ENCODE peak calls at places on chromosomes 1 and 21, in ten cellular contexts. One of them, this sample, is unnamed.

GRCh38 chr1:202005958-202006357 is 4.4 kb upstream of the ELF3 start:
- DNase-seq in Caco-2: peak
- DNase-seq in GM23338: peak
- DNase-seq in AG09309: no peak
- DNase-seq in HCT116: no peak
- DNase-seq in progenitor cell of endocrine pancreas: no peak
- DNase-seq in GM20000: no peak
- DNase-seq in GM10248: no peak
- DNase-seq in brain microvascular endothelial cell: no peak
- DNase-seq in thoracic aorta: no peak
- DNase-seq in this sample: no peak

GRCh38 chr1:166083887-166084286 is 82.9 kb downstream of the FAM78B start:
- DNase-seq in brain microvascular endothelial cell: no peak
- DNase-seq in thoracic aorta: no peak
- DNase-seq in progenitor cell of endocrine pancreas: no peak
- DNase-seq in HCT116: no peak
- DNase-seq in GM23338: no peak
- DNase-seq in GM10248: no peak
- DNase-seq in Caco-2: no peak
- DNase-seq in GM20000: no peak
- DNase-seq in AG09309: no peak
- DNase-seq in this sample: peak

GRCh38 chr1:39230261-39231190 is 26.0 kb downstream of the MACF1 start:
- DNase-seq in GM10248: peak
- DNase-seq in GM20000: peak
- DNase-seq in AG09309: no peak
- DNase-seq in thoracic aorta: no peak
- DNase-seq in HCT116: no peak
- DNase-seq in progenitor cell of endocrine pancreas: no peak
- DNase-seq in GM23338: peak
- DNase-seq in brain microvascular endothelial cell: no peak
- DNase-seq in Caco-2: no peak
- DNase-seq in this sample: peak

GRCh38 chr1:168531605-168532345 is 12.0 kb downstream of the XCL2 start:
- DNase-seq in AG09309: no peak
- DNase-seq in thoracic aorta: no peak
- DNase-seq in Caco-2: no peak
- DNase-seq in GM10248: no peak
- DNase-seq in GM23338: no peak
- DNase-seq in brain microvascular endothelial cell: no peak
- DNase-seq in HCT116: no peak
- DNase-seq in GM20000: no peak
- DNase-seq in progenitor cell of endocrine pancreas: no peak
- DNase-seq in this sample: no peak

GRCh38 chr1:151458936-151459330 is 361 bp downstream of the POGZ start:
- DNase-seq in GM10248: peak
- DNase-seq in GM23338: peak
- DNase-seq in HCT116: peak
- DNase-seq in AG09309: no peak
- DNase-seq in Caco-2: peak
- DNase-seq in brain microvascular endothelial cell: peak
- DNase-seq in thoracic aorta: no peak
- DNase-seq in GM20000: peak
- DNase-seq in progenitor cell of endocrine pancreas: peak
- DNase-seq in this sample: no peak

GRCh38 chr1:3898994-3899775 is 887 bp downstream of the C1orf174 start:
- DNase-seq in thoracic aorta: no peak
- DNase-seq in AG09309: no peak
- DNase-seq in GM23338: peak
- DNase-seq in progenitor cell of endocrine pancreas: no peak
- DNase-seq in HCT116: no peak
- DNase-seq in brain microvascular endothelial cell: no peak
- DNase-seq in GM20000: no peak
- DNase-seq in Caco-2: no peak
- DNase-seq in GM10248: no peak
- DNase-seq in this sample: peak

GRCh38 chr21:39386194-39386593 is 37.3 kb upstream of the HMGN1 start:
- DNase-seq in thoracic aorta: no peak
- DNase-seq in GM20000: peak
- DNase-seq in progenitor cell of endocrine pancreas: no peak
- DNase-seq in HCT116: no peak
- DNase-seq in brain microvascular endothelial cell: no peak
- DNase-seq in GM10248: peak
- DNase-seq in GM23338: no peak
- DNase-seq in Caco-2: no peak
- DNase-seq in AG09309: no peak
- DNase-seq in this sample: no peak

GRCh38 chr1:214665606-214666110 is 62.7 kb downstream of the CENPF start:
- DNase-seq in progenitor cell of endocrine pancreas: no peak
- DNase-seq in brain microvascular endothelial cell: peak
- DNase-seq in thoracic aorta: no peak
- DNase-seq in GM20000: no peak
- DNase-seq in AG09309: no peak
- DNase-seq in GM23338: no peak
- DNase-seq in HCT116: no peak
- DNase-seq in Caco-2: no peak
- DNase-seq in GM10248: no peak
- DNase-seq in this sample: no peak

GRCh38 chr1:158148458-158148857 is 32.2 kb upstream of the CD1D start:
- DNase-seq in Caco-2: no peak
- DNase-seq in thoracic aorta: no peak
- DNase-seq in brain microvascular endothelial cell: no peak
- DNase-seq in progenitor cell of endocrine pancreas: no peak
- DNase-seq in GM20000: no peak
- DNase-seq in GM23338: no peak
- DNase-seq in AG09309: no peak
- DNase-seq in HCT116: no peak
- DNase-seq in GM10248: no peak
- DNase-seq in this sample: no peak

GRCh38 chr1:41325801-41326200 is 35.4 kb upstream of the FOXO6 start:
- DNase-seq in AG09309: no peak
- DNase-seq in GM23338: no peak
- DNase-seq in HCT116: no peak
- DNase-seq in progenitor cell of endocrine pancreas: no peak
- DNase-seq in GM20000: no peak
- DNase-seq in Caco-2: no peak
- DNase-seq in GM10248: no peak
- DNase-seq in thoracic aorta: no peak
- DNase-seq in brain microvascular endothelial cell: peak
- DNase-seq in this sample: no peak

GRCh38 chr1:220690140-220691038 is at the start of gene C1orf115:
- DNase-seq in GM20000: peak
- DNase-seq in AG09309: no peak
- DNase-seq in HCT116: peak
- DNase-seq in Caco-2: peak
- DNase-seq in thoracic aorta: peak
- DNase-seq in progenitor cell of endocrine pancreas: peak
- DNase-seq in brain microvascular endothelial cell: peak
- DNase-seq in GM23338: peak
- DNase-seq in GM10248: peak
- DNase-seq in this sample: peak

GRCh38 chr1:1200876-1201810 is 5.2 kb downstream of the TNFRSF18 start:
- DNase-seq in Caco-2: peak
- DNase-seq in brain microvascular endothelial cell: peak
- DNase-seq in thoracic aorta: no peak
- DNase-seq in GM20000: peak
- DNase-seq in progenitor cell of endocrine pancreas: no peak
- DNase-seq in AG09309: no peak
- DNase-seq in GM23338: peak
- DNase-seq in HCT116: no peak
- DNase-seq in GM10248: peak
- DNase-seq in this sample: no peak

GRCh38 chr1:151292207-151293030 is 10.3 kb downstream of the ZNF687 start:
- DNase-seq in progenitor cell of endocrine pancreas: no peak
- DNase-seq in Caco-2: no peak
- DNase-seq in AG09309: no peak
- DNase-seq in brain microvascular endothelial cell: no peak
- DNase-seq in GM23338: peak
- DNase-seq in GM20000: no peak
- DNase-seq in GM10248: no peak
- DNase-seq in thoracic aorta: no peak
- DNase-seq in HCT116: no peak
- DNase-seq in this sample: no peak

GRCh38 chr1:14282583-14283186 is 315.8 kb upstream of the KAZN start:
- DNase-seq in AG09309: no peak
- DNase-seq in GM20000: no peak
- DNase-seq in brain microvascular endothelial cell: no peak
- DNase-seq in GM10248: no peak
- DNase-seq in progenitor cell of endocrine pancreas: no peak
- DNase-seq in GM23338: peak
- DNase-seq in thoracic aorta: no peak
- DNase-seq in HCT116: no peak
- DNase-seq in Caco-2: no peak
- DNase-seq in this sample: no peak

DNA sequence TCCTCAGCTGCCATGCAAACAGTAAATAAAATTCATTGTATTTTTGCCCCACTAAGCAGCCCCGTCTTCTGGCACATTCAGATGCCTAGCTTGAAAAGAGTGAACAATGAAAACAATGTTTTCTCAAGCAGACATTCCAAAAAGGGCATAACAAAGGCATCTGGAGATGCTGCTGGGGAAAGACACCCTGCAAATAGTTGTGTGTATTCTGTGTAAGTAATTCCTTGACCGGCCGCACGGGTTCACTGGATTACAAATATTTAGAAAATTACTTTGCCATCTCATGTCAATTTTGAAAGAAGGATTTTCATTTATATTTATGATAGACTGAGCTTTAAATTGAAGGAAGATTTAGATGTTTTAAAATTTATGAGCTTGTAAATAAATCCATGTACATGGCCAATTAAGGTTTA is 142.2 kb downstream of the SLC45A1 start:
- DNase-seq in AG09309: no peak
- DNase-seq in thoracic aorta: no peak
- DNase-seq in GM23338: peak
- DNase-seq in brain microvascular endothelial cell: no peak
- DNase-seq in GM20000: no peak
- DNase-seq in GM10248: no peak
- DNase-seq in Caco-2: no peak
- DNase-seq in HCT116: no peak
- DNase-seq in progenitor cell of endocrine pancreas: no peak
- DNase-seq in this sample: no peak
- TF ChIP-seq CTCF in AG09309: no peak
- TF ChIP-seq CTCF in thoracic aorta: no peak
- TF ChIP-seq CTCF in GM23338: peak
- TF ChIP-seq CTCF in brain microvascular endothelial cell: peak
- TF ChIP-seq CTCF in GM20000: no peak
- TF ChIP-seq CTCF in GM10248: no peak
- TF ChIP-seq CTCF in Caco-2: no peak
- TF ChIP-seq CTCF in HCT116: no peak
- TF ChIP-seq CTCF in progenitor cell of endocrine pancreas: peak
- TF ChIP-seq CTCF in this sample: no peak

GRCh38 chr1:36528361-36529349 is 45.9 kb upstream of the CSF3R start:
- DNase-seq in GM10248: no peak
- DNase-seq in GM20000: no peak
- DNase-seq in HCT116: no peak
- DNase-seq in thoracic aorta: no peak
- DNase-seq in AG09309: no peak
- DNase-seq in brain microvascular endothelial cell: no peak
- DNase-seq in GM23338: peak
- DNase-seq in progenitor cell of endocrine pancreas: no peak
- DNase-seq in Caco-2: no peak
- DNase-seq in this sample: no peak
- TF ChIP-seq CTCF in GM10248: no peak
- TF ChIP-seq CTCF in GM20000: no peak
- TF ChIP-seq CTCF in HCT116: no peak
- TF ChIP-seq CTCF in thoracic aorta: no peak
- TF ChIP-seq CTCF in AG09309: no peak
- TF ChIP-seq CTCF in brain microvascular endothelial cell: peak
- TF ChIP-seq CTCF in GM23338: peak
- TF ChIP-seq CTCF in progenitor cell of endocrine pancreas: no peak
- TF ChIP-seq CTCF in Caco-2: no peak
- TF ChIP-seq CTCF in this sample: no peak

DNA sequence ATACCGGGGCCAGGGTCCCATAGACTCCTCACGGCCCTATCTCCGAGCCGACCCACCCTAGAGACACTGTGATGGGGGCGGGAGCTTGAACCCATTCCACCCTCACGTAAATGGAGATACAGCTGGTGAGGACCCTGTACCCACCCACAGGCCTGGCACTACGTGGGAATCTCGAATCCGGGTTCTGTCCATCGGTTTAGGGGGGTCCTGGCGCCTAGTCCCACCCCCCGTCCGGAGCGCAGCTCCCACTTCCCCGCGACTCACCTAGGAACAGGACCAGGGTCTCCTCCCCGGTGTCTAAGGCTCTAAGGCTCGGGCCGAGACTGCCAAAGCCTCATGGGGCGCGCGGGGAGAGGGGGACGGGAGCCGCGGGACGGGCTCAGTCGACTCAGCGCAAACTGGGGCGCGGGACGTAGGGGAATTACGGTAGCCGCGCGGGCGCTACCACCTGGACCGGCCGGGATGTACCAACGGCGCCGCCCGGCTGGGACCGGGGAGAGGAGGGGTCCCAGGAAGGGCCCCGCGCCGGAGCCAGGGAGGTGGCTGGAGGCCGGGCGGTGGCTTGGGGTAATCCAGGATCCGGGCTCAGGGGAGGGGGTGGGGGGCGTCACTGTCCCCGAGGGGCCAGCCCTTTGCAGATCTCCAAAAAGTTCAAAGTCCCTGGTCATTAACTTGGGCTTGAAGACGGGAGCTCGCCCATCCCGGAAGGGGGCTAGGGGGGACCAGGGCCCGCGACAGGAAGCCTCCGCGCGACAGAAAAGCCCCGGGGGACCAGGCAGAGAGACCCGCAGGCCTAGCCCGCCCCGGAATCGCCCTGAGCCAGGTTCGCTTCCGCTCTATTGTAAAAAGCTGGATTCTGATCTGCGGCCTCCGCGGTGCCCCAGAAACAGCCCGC is 1.0 kb downstream of the PLEKHG5 start:
- DNase-seq in brain microvascular endothelial cell: peak
- DNase-seq in GM10248: peak
- DNase-seq in Caco-2: peak
- DNase-seq in GM23338: peak
- DNase-seq in thoracic aorta: no peak
- DNase-seq in GM20000: peak
- DNase-seq in progenitor cell of endocrine pancreas: peak
- DNase-seq in HCT116: peak
- DNase-seq in AG09309: no peak
- DNase-seq in this sample: no peak
- TF ChIP-seq CTCF in brain microvascular endothelial cell: no peak
- TF ChIP-seq CTCF in GM10248: no peak
- TF ChIP-seq CTCF in Caco-2: no peak
- TF ChIP-seq CTCF in GM23338: peak
- TF ChIP-seq CTCF in thoracic aorta: peak
- TF ChIP-seq CTCF in GM20000: no peak
- TF ChIP-seq CTCF in progenitor cell of endocrine pancreas: peak
- TF ChIP-seq CTCF in HCT116: no peak
- TF ChIP-seq CTCF in AG09309: no peak
- TF ChIP-seq CTCF in this sample: no peak

DNA sequence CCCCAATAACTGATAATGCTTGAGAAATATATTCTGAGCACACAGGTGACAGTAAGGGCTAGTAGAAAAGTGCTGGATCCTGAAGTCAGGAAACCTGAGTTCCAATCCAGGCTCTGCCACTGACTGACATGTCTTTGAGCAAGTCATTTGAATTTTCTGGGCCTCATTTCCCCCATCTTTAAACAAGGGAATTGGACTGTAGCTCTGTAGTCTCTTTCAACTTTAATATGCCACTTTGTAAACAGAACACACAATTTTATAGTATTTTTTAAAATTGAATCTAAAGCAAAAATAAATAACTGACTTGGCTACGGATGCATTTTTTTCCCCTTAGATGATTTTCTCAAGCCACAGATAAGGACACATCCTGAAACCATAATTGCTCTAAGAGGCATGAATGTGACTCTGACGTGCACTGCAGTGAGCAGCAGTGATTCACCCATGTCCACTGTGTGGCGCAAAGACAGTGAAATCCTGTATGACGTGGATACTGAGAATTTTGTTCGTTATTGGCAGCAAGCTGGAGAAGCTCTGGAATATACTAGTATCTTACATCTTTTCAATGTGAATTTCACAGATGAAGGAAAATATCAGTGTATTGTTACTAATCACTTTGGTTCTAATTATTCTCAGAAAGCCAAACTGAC is 37.0 kb downstream of the LRIG2 start:
- DNase-seq in progenitor cell of endocrine pancreas: no peak
- DNase-seq in AG09309: peak
- DNase-seq in brain microvascular endothelial cell: peak
- DNase-seq in GM23338: no peak
- DNase-seq in GM10248: no peak
- DNase-seq in Caco-2: no peak
- DNase-seq in thoracic aorta: no peak
- DNase-seq in HCT116: no peak
- DNase-seq in GM20000: no peak
- DNase-seq in this sample: no peak
- TF ChIP-seq CTCF in progenitor cell of endocrine pancreas: no peak
- TF ChIP-seq CTCF in AG09309: peak
- TF ChIP-seq CTCF in brain microvascular endothelial cell: peak
- TF ChIP-seq CTCF in GM23338: no peak
- TF ChIP-seq CTCF in GM10248: no peak
- TF ChIP-seq CTCF in Caco-2: no peak
- TF ChIP-seq CTCF in thoracic aorta: no peak
- TF ChIP-seq CTCF in HCT116: no peak
- TF ChIP-seq CTCF in GM20000: no peak
- TF ChIP-seq CTCF in this sample: no peak

This sample was measured in GM12864.